ENCODE peak calls at places on chromosomes 12 and 14, in six cellular contexts. W is CD4-positive, alpha-beta memory T cell; M is fibroblast of pulmonary artery; O is fibroblast of lung; X is fibroblast of mammary gland; P is GM23248. Y is an unnamed sample.

GRCh38 chr14:84493779-84494178 is 1036.2 kb upstream of the FLRT2 start:
- DNase-seq in P (no peak), M (peak), O (peak), W (no peak), X (no peak), Y (peak)

GRCh38 chr12:40534828-40535227 is 157.4 kb upstream of the CNTN1 start:
- DNase-seq in O (no peak), X (no peak), M (no peak), P (no peak), W (no peak), Y (no peak)

GRCh38 chr14:104063998-104064397 is 21.5 kb upstream of the ASPG start:
- DNase-seq in W (no peak), P (no peak), X (no peak), M (no peak), O (no peak), Y (no peak)

GRCh38 chr14:84458881-84459280 is 1071.1 kb upstream of the FLRT2 start:
- DNase-seq in P (no peak), O (no peak), X (no peak), W (no peak), M (no peak), Y (no peak)

GRCh38 chr14:70585221-70585620 is 15.2 kb downstream of the MED6 start:
- DNase-seq in O (no peak), P (peak), X (peak), W (no peak), M (no peak), Y (peak)

GRCh38 chr12:54215990-54216579 is 27.3 kb upstream of the SMUG1 start:
- DNase-seq in P (no peak), W (peak), X (peak), O (no peak), M (no peak), Y (no peak)

GRCh38 chr12:113315358-113315757 is 19.6 kb downstream of the SLC8B1 start:
- DNase-seq in X (no peak), M (no peak), P (no peak), O (no peak), W (no peak), Y (no peak)

GRCh38 chr14:53193193-53193592 is 40.1 kb upstream of the DDHD1 start:
- DNase-seq in P (peak), W (no peak), X (peak), M (peak), O (peak), Y (no peak)

GRCh38 chr12:100698518-100698917 is 96.1 kb upstream of the ANO4 start:
- DNase-seq in O (no peak), M (no peak), P (peak), X (no peak), W (no peak), Y (no peak)

GRCh38 chr12:95412826-95413311 is 61.1 kb upstream of the METAP2 start:
- DNase-seq in W (no peak), X (peak), P (peak), M (peak), O (peak), Y (peak)

GRCh38 chr12:28023156-28023887 is 50.8 kb upstream of the PTHLH start:
- DNase-seq in W (no peak), O (peak), X (peak), M (peak), P (peak), Y (peak)

GRCh38 chr12:102816816-102817434 is 100.1 kb downstream of the PAH start:
- DNase-seq in M (peak), X (peak), O (peak), P (peak), W (no peak), Y (peak)

GRCh38 chr14:100289916-100290606 is 16.2 kb downstream of the SLC25A29 start:
- DNase-seq in P (no peak), M (no peak), O (no peak), W (no peak), X (no peak), Y (no peak)

GRCh38 chr14:94322648-94323570 is at the start of gene SERPINA6:
- DNase-seq in X (peak), M (peak), W (no peak), O (peak), P (peak), Y (no peak)

GRCh38 chr12:94644622-94645021 is 5.7 kb downstream of the TMCC3 start:
- DNase-seq in M (peak), P (peak), O (peak), X (peak), W (no peak), Y (no peak)

GRCh38 chr12:106682594-106683234 is 91.8 kb upstream of the RIC8B start:
- DNase-seq in W (no peak), X (peak), P (peak), O (peak), M (peak), Y (no peak)

GRCh38 chr14:98510392-98510791 is 761.6 kb downstream of the BCL11B start:
- DNase-seq in W (no peak), P (no peak), X (no peak), M (no peak), O (no peak), Y (no peak)

GRCh38 chr14:88164906-88165534 is 158.0 kb downstream of the KCNK10 start:
- DNase-seq in W (no peak), P (no peak), O (no peak), X (no peak), M (no peak), Y (no peak)

DNA sequence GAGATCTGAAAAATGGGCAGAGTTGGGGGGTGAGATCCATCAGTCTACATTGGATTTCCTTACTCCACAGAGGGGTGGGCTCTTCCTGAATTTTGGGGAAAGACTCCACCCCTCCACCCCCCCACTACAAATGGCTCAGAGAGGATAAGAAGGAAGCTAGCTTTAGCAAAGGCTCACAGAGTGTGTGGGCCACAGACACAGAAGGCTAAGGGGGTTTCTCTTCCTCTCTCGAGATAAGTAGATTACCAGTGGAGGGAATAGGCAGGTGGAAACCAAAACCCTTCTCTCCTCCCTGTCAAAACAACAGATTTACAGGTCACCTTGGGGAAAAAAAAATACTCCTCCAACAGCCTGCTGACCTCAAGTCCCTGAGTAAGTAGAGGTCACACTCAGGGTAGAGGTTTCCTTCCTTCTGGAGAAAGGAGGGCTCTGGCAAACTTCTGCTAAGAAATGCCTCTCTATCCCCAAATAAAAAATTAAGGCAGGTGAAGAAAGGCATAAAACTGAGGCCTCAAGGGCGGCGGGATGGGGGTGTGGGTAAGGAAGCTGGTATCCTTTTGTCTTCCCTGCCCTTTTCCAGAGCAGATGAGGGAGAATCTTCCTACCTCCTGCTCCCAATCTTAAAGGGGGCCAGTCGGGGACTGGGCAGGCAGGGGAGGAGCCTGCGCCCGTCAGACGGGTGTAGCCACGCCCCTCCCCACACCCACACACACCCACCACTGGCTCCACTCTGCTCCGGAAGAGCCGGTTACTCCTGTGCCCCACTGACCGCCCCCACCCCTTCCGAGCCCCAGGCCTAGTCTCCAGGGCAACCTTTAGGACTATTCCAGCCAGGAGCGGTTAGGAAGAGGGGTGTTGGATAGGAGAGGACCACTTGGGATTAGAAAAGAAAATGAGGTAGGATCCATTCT is 1.9 kb upstream of the BAZ2A start:
- DNase-seq in P (peak), M (peak), X (peak), W (peak), O (peak), Y (peak)
- H3K4me3 ChIP-seq in P (peak), M (peak), X (peak), W (peak), O (peak), Y (peak)

GRCh38 chr14:93099187-93099586 is 16.5 kb downstream of the ITPK1 start:
- DNase-seq in P (no peak), W (no peak), O (no peak), X (no peak), M (no peak), Y (no peak)
- H3K4me3 ChIP-seq in P (no peak), W (no peak), O (no peak), X (no peak), M (no peak), Y (no peak)

GRCh38 chr12:127595506-127595905 is 671.5 kb upstream of the TMEM132C start:
- DNase-seq in W (no peak), X (no peak), P (no peak), M (no peak), O (no peak), Y (no peak)

GRCh38 chr12:127599441-127599840 is 667.5 kb upstream of the TMEM132C start:
- DNase-seq in O (no peak), P (no peak), X (no peak), M (no peak), W (no peak), Y (no peak)

GRCh38 chr12:127596881-127597280 is 670.1 kb upstream of the TMEM132C start:
- DNase-seq in P (no peak), O (no peak), X (no peak), W (no peak), M (no peak), Y (no peak)

GRCh38 chr12:127592278-127592677 is 674.7 kb upstream of the TMEM132C start:
- DNase-seq in W (no peak), M (no peak), P (no peak), O (no peak), X (no peak), Y (no peak)

DNA sequence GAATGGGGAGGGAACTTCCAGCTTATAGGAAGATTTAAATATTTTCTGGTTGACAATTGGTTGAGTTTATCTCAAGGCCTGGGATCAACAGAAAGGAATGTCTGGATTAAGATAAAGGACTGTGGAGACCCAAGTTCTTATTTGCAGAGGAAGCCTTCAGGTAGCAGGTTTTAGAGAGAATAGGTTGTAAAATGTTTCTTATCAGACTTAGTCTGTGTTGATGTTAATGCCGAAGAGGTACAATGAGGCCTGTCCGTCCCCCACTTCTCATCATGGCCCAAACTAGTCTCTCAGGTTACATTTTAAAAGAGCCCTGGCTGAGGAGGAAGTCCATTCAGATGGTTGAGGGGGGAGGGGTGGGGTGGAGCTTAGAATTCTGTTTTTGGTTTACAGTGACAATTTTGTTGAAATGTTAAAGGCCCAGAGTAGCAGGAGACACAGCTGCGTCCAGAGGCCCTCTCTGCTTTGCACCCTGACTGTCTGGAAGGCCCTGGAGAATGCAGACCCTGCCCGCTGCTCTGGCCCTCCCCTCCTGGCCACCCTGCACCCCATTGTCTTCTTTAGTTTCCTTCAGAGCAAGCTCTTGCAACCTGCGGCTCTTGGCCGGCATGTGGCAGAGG is 672.5 kb upstream of the TMEM132C start:
- DNase-seq in O (no peak), P (no peak), W (no peak), M (no peak), X (no peak), Y (no peak)
- H3K4me3 ChIP-seq in O (no peak), P (no peak), W (no peak), M (no peak), X (no peak), Y (no peak)

DNA sequence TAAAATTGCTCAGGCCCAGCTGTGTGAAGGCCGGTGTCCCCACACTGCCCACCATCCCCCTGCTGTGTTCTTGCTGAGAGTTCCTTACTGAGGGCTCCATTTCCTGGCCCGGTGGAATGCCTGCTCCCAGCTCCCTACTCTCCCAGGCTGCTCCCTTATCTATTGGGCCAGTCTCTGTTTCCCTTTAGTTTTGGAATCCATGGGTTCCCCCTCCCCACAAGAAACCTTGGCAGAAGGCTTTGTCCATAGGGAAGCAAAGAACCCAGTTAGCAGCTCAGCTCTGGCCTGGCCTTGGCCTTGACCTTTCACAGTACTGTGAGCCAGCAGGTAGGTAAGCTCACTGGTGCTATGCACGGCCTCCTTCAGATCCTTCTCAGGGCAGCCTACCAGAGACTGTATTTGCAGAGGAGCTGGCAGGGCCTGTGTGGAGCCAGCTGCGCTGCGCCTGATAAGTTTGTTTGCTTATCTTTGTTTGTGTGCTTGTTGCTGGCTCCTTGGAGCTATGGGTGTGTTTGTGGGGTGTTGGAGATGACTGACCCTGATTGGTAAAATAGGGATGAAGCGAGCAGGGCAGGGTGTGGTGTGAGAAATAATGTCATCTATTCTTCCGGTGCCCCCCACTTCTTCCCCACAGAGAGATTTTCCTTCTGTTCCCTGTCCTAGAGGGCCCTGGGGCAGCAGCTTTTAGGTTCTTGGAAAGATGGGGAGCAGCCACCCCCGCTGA is 19.2 kb downstream of the MLXIP start:
- DNase-seq in O (peak), X (no peak), P (no peak), M (peak), W (no peak), Y (no peak)
- H3K4me3 ChIP-seq in O (no peak), X (no peak), P (no peak), M (peak), W (no peak), Y (no peak)

GRCh38 chr14:51652168-51653095 is 722 bp downstream of the FRMD6 start:
- DNase-seq in P (peak), W (peak), M (no peak), X (no peak), O (no peak), Y (no peak)
- H3K4me3 ChIP-seq in P (peak), W (peak), M (peak), X (peak), O (peak), Y (peak)

GRCh38 chr14:20686386-20687143 is 2.0 kb upstream of the ANG start:
- DNase-seq in P (no peak), X (no peak), O (peak), M (no peak), W (no peak), Y (no peak)
- H3K4me3 ChIP-seq in P (peak), X (no peak), O (no peak), M (no peak), W (no peak), Y (no peak)

GRCh38 chr12:67414011-67414715 is 145.0 kb downstream of the CAND1 start:
- DNase-seq in P (no peak), X (no peak), O (no peak), W (no peak), M (no peak), Y (no peak)

GRCh38 chr12:67410667-67411067 is 141.5 kb downstream of the CAND1 start:
- DNase-seq in X (no peak), W (no peak), M (no peak), O (no peak), P (peak), Y (no peak)

GRCh38 chr12:67411562-67411961 is 142.4 kb downstream of the CAND1 start:
- DNase-seq in W (no peak), X (no peak), P (no peak), M (no peak), O (no peak), Y (no peak)

GRCh38 chr12:67415473-67415872 is 146.3 kb downstream of the CAND1 start:
- DNase-seq in P (peak), X (peak), W (no peak), O (peak), M (peak), Y (peak)

GRCh38 chr12:67413577-67413976 is 144.4 kb downstream of the CAND1 start:
- DNase-seq in P (peak), W (no peak), X (no peak), O (no peak), M (no peak), Y (no peak)
- H3K4me3 ChIP-seq in P (no peak), W (no peak), X (no peak), O (no peak), M (no peak), Y (no peak)

Y was measured in A673.